ENCODE peak calls at places on chromosomes 11 and 22, in ten cellular contexts. L is H1, Y is GM23248, J is mammary epithelial cell, O is HCT116, G is PC-9, P is GM23338, Q is astrocyte, Z is DND-41, M is K562. I is an unnamed sample. For H3K79me2 and H4K20me1, the result is how much of the 10 kb centered on the place peaks cover.

GRCh38 chr11:77560605-77561004 is 29.1 kb upstream of the AQP11 start:
- DNase-seq in L (no peak), Y (peak), J (peak), O (peak), G (peak), P (no peak), Q (peak), Z (no peak), M (no peak), I (no peak)

GRCh38 chr11:120064341-120064740 is 73.6 kb downstream of the TRIM29 start:
- DNase-seq in L (peak), Y (no peak), J (no peak), O (no peak), G (no peak), P (no peak), Q (no peak), Z (no peak), M (no peak), I (no peak)

GRCh38 chr11:108897071-108897481 is 232.2 kb downstream of the DDX10 start:
- DNase-seq in L (no peak), Y (no peak), J (no peak), O (peak), G (no peak), P (no peak), Q (peak), Z (no peak), M (no peak), I (no peak)

GRCh38 chr11:13907678-13908077 is 54.8 kb upstream of the SPON1 start:
- DNase-seq in L (no peak), Y (no peak), J (no peak), O (no peak), G (no peak), P (no peak), Q (no peak), Z (no peak), M (no peak), I (no peak)

GRCh38 chr11:9831122-9831521 is 167.2 kb downstream of the SWAP70 start:
- DNase-seq in L (no peak), Y (no peak), J (no peak), O (no peak), G (no peak), P (peak), Q (no peak), Z (no peak), M (no peak), I (no peak)

GRCh38 chr22:47357086-47357485 is 594.6 kb downstream of the TBC1D22A start:
- DNase-seq in L (no peak), Y (no peak), J (no peak), O (no peak), G (no peak), P (no peak), Q (no peak), Z (no peak), M (no peak), I (no peak)

GRCh38 chr22:41772198-41772597 is 28.3 kb upstream of the CCDC134 start:
- DNase-seq in L (no peak), Y (no peak), J (peak), O (no peak), G (peak), P (no peak), Q (no peak), Z (no peak), M (no peak), I (no peak)

GRCh38 chr22:27644566-27644965 is 157.0 kb downstream of the MN1 start:
- DNase-seq in L (no peak), Y (no peak), J (no peak), O (no peak), G (no peak), P (no peak), Q (no peak), Z (no peak), M (no peak), I (no peak)

GRCh38 chr11:19849107-19849789 is 136.6 kb downstream of the NAV2 start:
- DNase-seq in L (no peak), Y (no peak), J (no peak), O (no peak), G (no peak), P (no peak), Q (no peak), Z (no peak), M (no peak), I (no peak)

GRCh38 chr11:11580831-11581492 is 40.8 kb downstream of the GALNT18 start:
- DNase-seq in L (peak), Y (peak), J (peak), O (no peak), G (no peak), P (no peak), Q (no peak), Z (no peak), M (no peak), I (no peak)

GRCh38 chr22:47572443-47572842 is 810.0 kb downstream of the TBC1D22A start:
- DNase-seq in L (no peak), Y (no peak), J (no peak), O (no peak), G (no peak), P (no peak), Q (no peak), Z (no peak), M (no peak), I (no peak)

GRCh38 chr11:85088286-85088685 is 538.9 kb downstream of the DLG2 start:
- DNase-seq in L (no peak), Y (peak), J (no peak), O (no peak), G (no peak), P (no peak), Q (peak), Z (no peak), M (no peak), I (no peak)

GRCh38 chr11:104623518-104623917 is 274.7 kb downstream of the CASP12 start:
- DNase-seq in L (no peak), Y (peak), J (peak), O (no peak), G (peak), P (no peak), Q (peak), Z (no peak), M (no peak), I (no peak)

GRCh38 chr22:38866399-38867123 is 5.5 kb downstream of the CBX6 start:
- DNase-seq in L (peak), Y (no peak), J (no peak), O (no peak), G (no peak), P (peak), Q (no peak), Z (no peak), M (no peak), I (no peak)

GRCh38 chr11:77199346-77199745 is 71.3 kb downstream of the MYO7A start:
- DNase-seq in L (no peak), Y (no peak), J (no peak), O (no peak), G (no peak), P (no peak), Q (no peak), Z (no peak), M (no peak), I (peak)

GRCh38 chr11:34721646-34722045 is 100.8 kb downstream of the EHF start:
- DNase-seq in L (no peak), Y (no peak), J (peak), O (no peak), G (no peak), P (no peak), Q (peak), Z (no peak), M (no peak), I (peak)

GRCh38 chr22:19825016-19825339 is 29.7 kb downstream of the GNB1L start:
- DNase-seq in L (peak), Y (no peak), J (no peak), O (no peak), G (no peak), P (no peak), Q (no peak), Z (peak), M (no peak), I (no peak)

GRCh38 chr11:114413958-114414357 is 13.5 kb downstream of the RBM7 start:
- DNase-seq in L (no peak), Y (no peak), J (no peak), O (no peak), G (no peak), P (peak), Q (no peak), Z (no peak), M (no peak), I (no peak)

GRCh38 chr11:71203681-71204080 is 48.7 kb downstream of the SHANK2 start:
- DNase-seq in L (no peak), Y (no peak), J (no peak), O (no peak), G (no peak), P (no peak), Q (no peak), Z (no peak), M (no peak), I (no peak)
- H3K79me2 ChIP-seq in L (half or more), Y (under half), J (under half), O (under half), G (under half), P (half or more), Q (under half), Z (under half), M (under half), I (under half)

GRCh38 chr22:45237065-45237990 is 3.4 kb downstream of the KIAA0930 start:
- DNase-seq in L (no peak), Y (no peak), J (no peak), O (no peak), G (no peak), P (no peak), Q (no peak), Z (no peak), M (no peak), I (no peak)

GRCh38 chr22:45233827-45234226 is 6.9 kb downstream of the KIAA0930 start:
- DNase-seq in L (no peak), Y (no peak), J (no peak), O (no peak), G (no peak), P (no peak), Q (no peak), Z (no peak), M (no peak), I (no peak)

GRCh38 chr22:45235851-45236342 is 4.8 kb downstream of the KIAA0930 start:
- DNase-seq in L (no peak), Y (no peak), J (no peak), O (no peak), G (no peak), P (no peak), Q (no peak), Z (no peak), M (no peak), I (peak)

GRCh38 chr22:45233386-45233785 is 7.3 kb downstream of the KIAA0930 start:
- DNase-seq in L (no peak), Y (no peak), J (no peak), O (no peak), G (no peak), P (no peak), Q (no peak), Z (no peak), M (no peak), I (no peak)

DNA sequence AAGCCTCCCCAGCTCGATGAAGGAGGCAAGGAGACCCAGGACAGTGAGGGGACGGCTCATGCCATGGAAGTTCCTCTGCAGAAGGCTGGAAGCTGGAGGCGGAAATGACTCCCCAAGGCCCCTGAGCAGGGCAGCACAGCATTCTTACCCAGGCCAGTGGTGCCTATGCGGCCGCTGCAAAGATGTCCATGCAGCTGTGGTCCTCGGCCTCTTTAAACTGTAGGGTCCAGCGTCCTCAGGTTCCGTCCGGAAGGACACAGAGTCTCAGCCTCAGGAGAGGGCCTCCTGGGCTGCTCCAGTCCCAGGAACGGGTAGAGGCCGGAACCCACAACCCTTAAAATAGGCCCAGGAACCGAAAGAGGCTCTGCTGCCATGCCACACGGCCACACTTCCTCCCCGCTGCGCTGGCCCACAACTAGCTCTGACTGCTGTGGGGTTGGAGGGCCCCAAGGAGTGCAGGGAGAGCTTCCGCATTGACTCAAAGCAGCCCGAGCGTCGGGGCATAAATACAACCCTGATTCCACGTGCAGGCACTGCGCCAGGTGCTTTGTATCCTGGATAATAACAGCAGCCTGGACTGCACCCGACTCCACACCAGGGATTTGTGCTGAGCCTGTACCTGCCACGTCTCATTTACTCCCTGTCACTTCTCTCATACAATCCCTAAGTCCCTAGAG is 5.5 kb downstream of the KIAA0930 start:
- DNase-seq in L (no peak), Y (no peak), J (no peak), O (no peak), G (no peak), P (no peak), Q (no peak), Z (no peak), M (no peak), I (peak)
- H4K20me1 ChIP-seq in L (under half), Y (under half), J (under half), O (under half), G (under half), P (under half), Q (half or more), Z (half or more), M (under half), I (under half)

GRCh38 chr11:96388891-96389603 is 665 bp downstream of the CCDC82 start:
- DNase-seq in L (no peak), Y (peak), J (no peak), O (peak), G (peak), P (peak), Q (peak), Z (no peak), M (peak), I (peak)

GRCh38 chr11:96391698-96392307 is 2.0 kb downstream of the JRKL start:
- DNase-seq in L (no peak), Y (peak), J (no peak), O (no peak), G (no peak), P (no peak), Q (no peak), Z (no peak), M (no peak), I (no peak)

GRCh38 chr11:96390403-96390830 is 604 bp downstream of the JRKL start:
- DNase-seq in L (no peak), Y (peak), J (no peak), O (no peak), G (no peak), P (no peak), Q (peak), Z (no peak), M (no peak), I (no peak)

GRCh38 chr11:96393753-96394348 is 4.0 kb downstream of the JRKL start:
- DNase-seq in L (no peak), Y (peak), J (peak), O (peak), G (no peak), P (peak), Q (peak), Z (peak), M (peak), I (peak)

GRCh38 chr11:96389604-96390402 is at the start of the genes CCDC82 and JRKL:
- DNase-seq in L (peak), Y (peak), J (peak), O (peak), G (peak), P (peak), Q (peak), Z (peak), M (peak), I (peak)
- H3K79me2 ChIP-seq in L (under half), Y (half or more), J (half or more), O (under half), G (under half), P (under half), Q (half or more), Z (half or more), M (under half), I (under half)

GRCh38 chr22:40635008-40635939 is 1.2 kb downstream of the MRTFA start:
- DNase-seq in L (no peak), Y (peak), J (no peak), O (no peak), G (no peak), P (peak), Q (no peak), Z (no peak), M (no peak), I (no peak)

GRCh38 chr22:40633036-40633435 is 3.5 kb downstream of the MRTFA start:
- DNase-seq in L (no peak), Y (no peak), J (no peak), O (no peak), G (no peak), P (no peak), Q (no peak), Z (no peak), M (no peak), I (no peak)

GRCh38 chr22:40634119-40634903 is 2.2 kb downstream of the MRTFA start:
- DNase-seq in L (no peak), Y (peak), J (no peak), O (no peak), G (no peak), P (no peak), Q (no peak), Z (no peak), M (no peak), I (no peak)

GRCh38 chr22:40628354-40629042 is 8.0 kb downstream of the MRTFA start:
- DNase-seq in L (no peak), Y (peak), J (peak), O (no peak), G (peak), P (no peak), Q (peak), Z (no peak), M (no peak), I (no peak)

GRCh38 chr22:40631925-40632324 is 4.6 kb downstream of the MRTFA start:
- DNase-seq in L (no peak), Y (no peak), J (no peak), O (no peak), G (no peak), P (no peak), Q (no peak), Z (no peak), M (no peak), I (no peak)
- H4K20me1 ChIP-seq in L (under half), Y (under half), J (under half), O (under half), G (half or more), P (under half), Q (half or more), Z (under half), M (under half), I (under half)

DNA sequence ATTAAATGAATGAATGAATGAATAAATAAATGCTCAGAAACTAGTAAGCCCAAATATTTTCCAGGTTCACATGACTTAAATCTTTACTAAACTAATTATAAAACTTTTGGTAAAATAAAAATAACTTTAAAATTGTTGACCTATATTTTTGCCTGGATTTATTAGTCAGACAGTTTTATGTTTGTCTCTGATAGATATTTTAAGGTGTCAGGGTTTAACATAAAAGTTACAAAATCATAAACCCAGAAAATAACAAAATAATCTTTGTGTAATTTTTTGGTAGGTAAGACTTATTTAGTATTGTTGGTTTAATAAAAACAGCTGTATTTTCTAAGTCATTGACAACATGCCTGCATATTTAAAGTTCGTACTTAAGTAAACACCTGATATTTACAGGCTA is 27.4 kb upstream of the HEPHL1 start:
- DNase-seq in L (no peak), Y (no peak), J (no peak), O (no peak), G (no peak), P (no peak), Q (no peak), Z (no peak), M (no peak), I (no peak)
- H3K79me2 ChIP-seq in L (under half), Y (under half), J (under half), O (under half), G (under half), P (under half), Q (under half), Z (under half), M (under half), I (under half)

GRCh38 chr11:68661014-68661413 is 23.3 kb upstream of the GAL start:
- DNase-seq in L (no peak), Y (no peak), J (no peak), O (no peak), G (peak), P (no peak), Q (no peak), Z (no peak), M (no peak), I (no peak)

GRCh38 chr11:68663482-68664010 is 20.8 kb upstream of the GAL start:
- DNase-seq in L (no peak), Y (no peak), J (no peak), O (no peak), G (no peak), P (no peak), Q (no peak), Z (no peak), M (no peak), I (no peak)

GRCh38 chr11:68664141-68664540 is 20.2 kb upstream of the GAL start:
- DNase-seq in L (no peak), Y (no peak), J (no peak), O (no peak), G (peak), P (no peak), Q (no peak), Z (no peak), M (no peak), I (no peak)

GRCh38 chr11:68660066-68660810 is 24.1 kb upstream of the GAL start:
- DNase-seq in L (no peak), Y (no peak), J (no peak), O (no peak), G (peak), P (no peak), Q (no peak), Z (no peak), M (no peak), I (no peak)

DNA sequence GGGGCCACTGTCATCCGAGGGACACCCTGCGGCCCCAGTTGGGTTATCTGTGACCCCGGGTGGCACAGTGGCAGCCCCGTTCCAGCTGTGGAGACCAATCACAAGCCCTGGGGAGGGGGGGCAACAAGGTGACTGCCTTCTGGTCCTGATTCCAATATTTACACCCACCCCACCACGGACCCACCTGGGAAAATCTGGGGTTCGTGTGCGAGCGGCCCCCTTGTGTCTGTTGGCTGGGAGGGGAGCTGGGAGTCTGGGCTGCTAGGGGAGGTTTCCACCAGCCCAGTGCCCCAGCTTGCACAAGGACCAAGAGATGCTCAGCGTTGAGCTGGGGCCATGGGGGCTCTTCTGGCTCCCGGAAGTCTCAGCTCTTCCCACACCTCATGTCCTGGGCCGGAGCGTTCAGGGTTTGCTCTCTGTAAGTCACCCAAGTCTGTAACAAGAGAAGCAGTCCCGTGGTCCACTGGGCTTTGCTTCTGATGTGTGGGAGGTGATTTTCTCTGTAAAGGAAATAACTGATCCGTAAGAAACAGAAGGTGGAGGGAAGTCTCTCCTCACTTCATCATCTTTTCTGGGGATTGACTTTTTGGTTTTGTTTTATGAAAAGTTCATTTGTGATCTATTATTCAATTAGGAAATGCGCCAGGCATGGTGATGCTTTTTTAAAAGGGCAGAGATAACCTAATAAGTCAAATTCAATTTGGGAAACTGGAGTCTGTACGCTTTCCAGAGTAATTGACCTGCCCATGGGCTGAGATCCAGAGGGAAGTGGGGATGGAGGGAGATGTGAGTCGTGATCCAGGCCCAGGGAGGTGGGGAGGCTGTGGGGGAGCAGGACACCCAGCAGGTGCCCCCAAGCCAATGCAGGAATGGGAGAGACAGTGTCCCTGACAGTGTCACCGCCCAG is 22.4 kb upstream of the GAL start:
- DNase-seq in L (no peak), Y (no peak), J (no peak), O (no peak), G (peak), P (no peak), Q (peak), Z (no peak), M (no peak), I (no peak)
- H4K20me1 ChIP-seq in L (under half), Y (under half), J (under half), O (under half), G (under half), P (under half), Q (under half), Z (under half), M (under half), I (under half)

DNA sequence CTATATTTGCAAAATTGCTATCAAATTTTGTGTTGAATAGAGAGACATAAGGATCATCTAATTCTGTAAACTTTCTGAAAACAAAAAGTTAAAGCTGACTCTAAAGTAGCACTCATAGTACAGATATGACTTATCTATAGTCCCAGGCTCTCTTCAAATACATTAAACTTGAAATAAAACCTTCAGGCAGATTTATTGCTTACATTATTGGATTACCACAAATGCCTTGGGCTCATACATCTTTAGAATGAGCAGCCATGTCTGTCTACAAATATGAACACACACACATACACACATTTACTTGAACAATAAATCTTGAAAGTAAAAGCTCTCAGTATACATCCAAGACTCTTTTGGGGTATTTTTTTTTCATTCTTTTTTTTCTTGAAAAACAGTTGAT is 207.9 kb downstream of the LUZP2 start:
- DNase-seq in L (no peak), Y (no peak), J (no peak), O (no peak), G (no peak), P (no peak), Q (no peak), Z (no peak), M (no peak), I (no peak)
- H3K79me2 ChIP-seq in L (under half), Y (under half), J (under half), O (under half), G (under half), P (under half), Q (under half), Z (under half), M (under half), I (under half)